ENCODE peak calls at places on chromosomes 2 and 18, in seven cellular contexts. Q is uterus; S is renal cortical epithelial cell; U is activated CD8-positive, alpha-beta memory T cell treated with anti-CD3 and anti-CD28 coated beads, Interleukin-2, amount 50 U/mL, for 48 hours; C is A172; E is HFF-Myc; L is small intestine. P is an unnamed sample.

GRCh38 chr2:102604754-102605153 is 14.6 kb upstream of the SLC9A2 start:
- DNase-seq in E (no peak), Q (no peak), S (peak; percentile 9), L (peak; percentile 23), C (no peak), U (no peak), P (no peak)

GRCh38 chr2:43149482-43150107 is 76.8 kb downstream of the ZFP36L2 start:
- DNase-seq in C (no peak), U (no peak), L (no peak), S (no peak), Q (no peak), E (no peak), P (no peak)

GRCh38 chr2:212266310-212266709 is 272.3 kb downstream of the ERBB4 start:
- DNase-seq in S (no peak), U (no peak), C (no peak), Q (no peak), L (no peak), E (no peak), P (no peak)

GRCh38 chr2:174051741-174052638 is 86.8 kb upstream of the SP3 start:
- DNase-seq in E (peak; percentile 41), L (peak; percentile 61), U (no peak), C (peak; percentile 65), S (no peak), Q (no peak), P (no peak)

GRCh38 chr2:74535440-74535965 is 5.8 kb downstream of the HTRA2 start:
- DNase-seq in C (no peak), L (no peak), E (no peak), Q (no peak), S (no peak), U (no peak), P (no peak)

GRCh38 chr18:75859533-75859932 is 432.0 kb upstream of the SMIM21 start:
- DNase-seq in S (no peak), Q (no peak), C (no peak), L (no peak), E (no peak), U (no peak), P (no peak)

GRCh38 chr18:75173125-75173432 is 35.9 kb downstream of the PTGR3 start:
- DNase-seq in C (no peak), L (peak; percentile 65), U (no peak), E (no peak), S (no peak), Q (no peak), P (no peak)

GRCh38 chr2:62208758-62209114 is 12.8 kb downstream of the B3GNT2 start:
- DNase-seq in C (no peak), Q (no peak), L (no peak), E (no peak), S (no peak), U (peak; percentile 63), P (no peak)

GRCh38 chr2:12243381-12243780 is 473.4 kb upstream of the TRIB2 start:
- DNase-seq in C (no peak), L (no peak), S (no peak), E (no peak), Q (no peak), U (no peak), P (no peak)

GRCh38 chr2:127508621-127509034 is 17.7 kb downstream of the IWS1 start:
- DNase-seq in L (peak; percentile 59), S (peak; percentile 97), Q (peak; percentile 68), E (peak; percentile 97), U (no peak), C (peak; percentile 99), P (peak; percentile 77)

GRCh38 chr2:28612131-28612812 is 116.4 kb downstream of the PLB1 start:
- DNase-seq in E (no peak), U (no peak), Q (no peak), S (peak; percentile 69), C (no peak), L (no peak), P (no peak)

GRCh38 chr2:64124571-64124970 is 19.6 kb downstream of the PELI1 start:
- DNase-seq in L (no peak), C (no peak), U (no peak), E (no peak), S (no peak), Q (no peak), P (no peak)

GRCh38 chr2:128663371-128664050 is 344.8 kb upstream of the HS6ST1 start:
- DNase-seq in C (no peak), Q (no peak), U (no peak), L (no peak), E (no peak), S (no peak), P (no peak)

GRCh38 chr18:55500316-55501086 is 87.5 kb downstream of the TCF4 start:
- DNase-seq in U (no peak), C (peak; percentile 77), L (no peak), S (peak; percentile 80), Q (no peak), E (no peak), P (peak; percentile 49)

GRCh38 chr2:105943977-105944376 is 199.3 kb downstream of the NCK2 start:
- DNase-seq in C (no peak), L (no peak), E (no peak), S (no peak), Q (no peak), U (no peak), P (no peak)